ENCODE peak calls at places on chromosomes 3 and 15, in nine cellular contexts. I is lower leg skin, P is stomach, C is GM12865, R is left lung, E is cardiac muscle cell, Y is GM20000, H is breast epithelium, S is IMR-90. Z is an unnamed sample.
A peak's percentile ranks its signal among the peaks of the same experiment; 100 is the strongest.

GRCh38 chr15:89429023-89429422 is 67.4 kb downstream of the RHCG start:
- DNase-seq in I (no peak), P (no peak), C (no peak), R (peak; percentile 56), E (no peak), Y (no peak), H (no peak), S (no peak), Z (no peak)

GRCh38 chr3:129239992-129240391 is 9.4 kb upstream of the COPG1 start:
- DNase-seq in I (no peak), P (no peak), C (no peak), R (no peak), E (no peak), Y (no peak), H (no peak), S (no peak), Z (no peak)

GRCh38 chr3:50089603-50089945 is 855 bp downstream of the RBM5 start:
- DNase-seq in I (no peak), P (no peak), C (peak; percentile 31), R (no peak), E (peak; percentile 28), Y (no peak), H (no peak), S (peak; percentile 21), Z (no peak)

GRCh38 chr15:78991476-78991875 is 46.6 kb upstream of the CTSH start:
- DNase-seq in I (no peak), P (no peak), C (no peak), R (no peak), E (no peak), Y (no peak), H (no peak), S (peak; percentile 56), Z (no peak)

GRCh38 chr3:127951276-127951675 is 36.2 kb downstream of the KBTBD12 start:
- DNase-seq in I (no peak), P (no peak), C (no peak), R (no peak), E (peak; percentile 6), Y (no peak), H (no peak), S (peak; percentile 54), Z (no peak)

GRCh38 chr3:82745544-82745943 is 984.1 kb upstream of the GBE1 start:
- DNase-seq in I (no peak), P (no peak), C (no peak), R (no peak), E (no peak), Y (no peak), H (no peak), S (no peak), Z (no peak)

GRCh38 chr15:81343371-81343770 is 19.4 kb upstream of the STARD5 start:
- DNase-seq in I (no peak), P (no peak), C (no peak), R (no peak), E (no peak), Y (no peak), H (no peak), S (no peak), Z (no peak)

GRCh38 chr15:31439328-31439727 is 112.7 kb downstream of the KLF13 start:
- DNase-seq in I (no peak), P (no peak), C (peak; percentile 73), R (no peak), E (no peak), Y (peak; percentile 64), H (no peak), S (no peak), Z (no peak)

GRCh38 chr3:11919390-11919789 is 72.7 kb upstream of the TAMM41 start:
- DNase-seq in I (no peak), P (peak; percentile 9), C (no peak), R (no peak), E (no peak), Y (no peak), H (no peak), S (no peak), Z (no peak)

GRCh38 chr3:103684956-103685355 is 1250.1 kb downstream of the ZPLD1 start:
- DNase-seq in I (no peak), P (no peak), C (no peak), R (no peak), E (no peak), Y (no peak), H (no peak), S (no peak), Z (no peak)

GRCh38 chr3:129383292-129383860 is 45.1 kb downstream of the EFCAB12 start:
- DNase-seq in I (peak; percentile 25), P (peak; percentile 55), C (peak; percentile 69), R (no peak), E (peak; percentile 77), Y (peak; percentile 75), H (peak; percentile 31), S (peak; percentile 85), Z (peak; percentile 22)

GRCh38 chr15:74200394-74200793 is 2.2 kb downstream of the STRA6 start:
- DNase-seq in I (peak; percentile 42), P (no peak), C (peak; percentile 42), R (no peak), E (peak; percentile 87), Y (no peak), H (peak; percentile 70), S (peak; percentile 76), Z (no peak)

GRCh38 chr3:10437272-10437994 is 68.0 kb downstream of the ATP2B2 start:
- DNase-seq in I (no peak), P (no peak), C (peak; percentile 28), R (no peak), E (peak; percentile 7), Y (peak; percentile 72), H (no peak), S (peak; percentile 85), Z (peak; percentile 34)

GRCh38 chr3:156744631-156745030 is 70.2 kb downstream of the TIPARP start:
- DNase-seq in I (no peak), P (no peak), C (no peak), R (no peak), E (no peak), Y (no peak), H (no peak), S (no peak), Z (no peak)

GRCh38 chr3:179971280-179971679 is 65.5 kb downstream of the PEX5L start:
- DNase-seq in I (no peak), P (no peak), C (no peak), R (no peak), E (no peak), Y (no peak), H (no peak), S (no peak), Z (no peak)

GRCh38 chr3:33658971-33659848 is 58.8 kb downstream of the CLASP2 start:
- DNase-seq in I (peak; percentile 54), P (peak; percentile 62), C (peak; percentile 28), R (peak; percentile 82), E (peak; percentile 81), Y (peak; percentile 69), H (peak; percentile 36), S (peak; percentile 88), Z (peak; percentile 25)

DNA sequence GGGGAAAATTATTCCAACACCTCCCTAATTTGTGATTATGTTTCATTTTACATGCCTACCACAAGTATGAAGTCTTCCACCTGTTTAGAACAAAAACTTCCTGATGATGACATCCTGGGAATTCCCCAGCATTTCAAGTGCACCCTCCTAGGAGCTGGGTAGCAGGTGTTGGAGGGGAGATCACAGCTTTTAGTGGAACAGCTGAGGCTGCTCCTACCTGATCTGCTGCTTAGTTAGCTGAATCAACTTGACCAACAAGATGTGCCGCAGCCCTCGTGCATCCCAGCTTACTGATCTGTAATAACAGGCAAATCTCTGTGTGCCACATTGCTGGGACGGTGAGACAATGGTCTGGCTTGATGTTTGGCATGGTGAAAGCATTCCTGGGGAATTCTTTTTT is 29.7 kb downstream of the TRAK1 start:
- DNase-seq in I (no peak), P (no peak), C (peak; percentile 55), R (no peak), E (no peak), Y (no peak), H (peak; percentile 83), S (peak; percentile 33), Z (no peak)
- TF ChIP-seq CTCF in I (no peak), P (no peak), C (no peak), R (no peak), E (no peak), Y (no peak), H (no peak), S (no peak), Z (no peak)

GRCh38 chr15:95174281-95174680 is 942.9 kb downstream of the MCTP2 start:
- DNase-seq in I (peak; percentile 55), P (no peak), C (no peak), R (no peak), E (peak; percentile 38), Y (no peak), H (no peak), S (peak; percentile 6), Z (no peak)
- TF ChIP-seq CTCF in I (no peak), P (no peak), C (no peak), R (no peak), E (no peak), Y (no peak), H (no peak), S (no peak), Z (no peak)

DNA sequence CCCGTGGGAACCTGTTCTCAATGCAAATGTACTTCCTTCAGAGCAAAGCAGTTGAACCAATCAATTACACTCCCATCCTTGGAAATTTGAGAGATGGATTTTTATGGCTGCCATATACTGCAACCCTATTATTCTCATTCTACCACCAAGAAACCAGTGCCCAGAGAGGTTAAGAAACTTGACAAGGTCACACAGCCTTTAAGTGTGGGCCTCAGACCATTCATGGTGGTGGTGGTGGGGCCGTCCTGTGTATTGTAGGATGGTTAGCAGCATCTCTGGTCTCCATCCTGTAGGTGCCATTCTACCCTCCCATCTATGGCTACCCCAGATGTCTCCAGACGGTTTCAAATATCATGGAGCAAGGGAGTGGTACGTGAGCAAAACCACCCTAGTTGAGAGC is 23.4 kb upstream of the RBSN start:
- DNase-seq in I (no peak), P (no peak), C (no peak), R (no peak), E (no peak), Y (no peak), H (no peak), S (no peak), Z (no peak)
- TF ChIP-seq CTCF in I (no peak), P (no peak), C (no peak), R (no peak), E (no peak), Y (no peak), H (no peak), S (no peak), Z (no peak)

GRCh38 chr3:172882563-172882962 is 132.0 kb downstream of the ECT2 start:
- DNase-seq in I (no peak), P (no peak), C (no peak), R (no peak), E (no peak), Y (no peak), H (no peak), S (no peak), Z (no peak)

GRCh38 chr3:172885704-172886103 is 135.2 kb downstream of the ECT2 start:
- DNase-seq in I (no peak), P (no peak), C (no peak), R (no peak), E (no peak), Y (no peak), H (no peak), S (no peak), Z (no peak)
- TF ChIP-seq CTCF in I (no peak), P (no peak), C (no peak), R (no peak), E (no peak), Y (no peak), H (no peak), S (no peak), Z (no peak)